ENCODE peak calls at places on chromosomes 7 and 10, in four cellular contexts. F, D, G and H are unnamed samples.

GRCh38 chr10:125629758-125630376 is 53.1 kb downstream of the TEX36 start:
- DNase-seq in D (peak; percentile 10), F (no peak), G (no peak), H (no peak)

GRCh38 chr7:20722941-20723340 is 63.7 kb downstream of the SP8 start:
- DNase-seq in F (no peak), G (no peak), D (no peak), H (no peak)

GRCh38 chr10:107085661-107086525 is 78.6 kb downstream of the SORCS1 start:
- DNase-seq in D (no peak), F (no peak), G (no peak), H (no peak)

GRCh38 chr7:152860302-152860701 is 100.8 kb downstream of the ACTR3B start:
- DNase-seq in G (no peak), F (no peak), D (no peak), H (peak; percentile 42)

GRCh38 chr10:80464557-80465466 is 10.7 kb downstream of the TSPAN14 start:
- DNase-seq in G (no peak), F (no peak), D (no peak), H (peak; percentile 56)

GRCh38 chr10:86969421-86970041 is 1.2 kb downstream of the ADIRF start:
- DNase-seq in D (peak; percentile 75), F (no peak), G (no peak), H (no peak)

GRCh38 chr7:100089458-100090201 is 861 bp downstream of the COPS6 start:
- DNase-seq in G (no peak), D (peak; percentile 58), F (no peak), H (no peak)

GRCh38 chr10:87700031-87700796 is 40.5 kb downstream of the PAPSS2 start:
- DNase-seq in D (no peak), F (no peak), G (no peak), H (no peak)

GRCh38 chr10:33142290-33142689 is 184.3 kb upstream of the ITGB1 start:
- DNase-seq in G (no peak), F (no peak), D (no peak), H (no peak)

GRCh38 chr7:16695621-16696237 is 49.7 kb downstream of the BZW2 start:
- DNase-seq in G (no peak), D (peak; percentile 61), F (no peak), H (no peak)

GRCh38 chr7:148858489-148858888 is 25.6 kb downstream of the EZH2 start:
- DNase-seq in G (no peak), F (no peak), D (no peak), H (no peak)

GRCh38 chr7:29917583-29917982 is 72.0 kb downstream of the SCRN1 start:
- DNase-seq in F (no peak), D (no peak), G (no peak), H (no peak)

GRCh38 chr7:77335581-77335980 is 80.6 kb downstream of the GSAP start:
- DNase-seq in D (no peak), F (no peak), G (no peak), H (no peak)

GRCh38 chr10:124495176-124495575 is 33.6 kb downstream of the LHPP start:
- DNase-seq in G (no peak), D (no peak), F (no peak), H (no peak)

GRCh38 chr7:12732428-12732827 is 45.0 kb downstream of the ARL4A start:
- DNase-seq in D (no peak), G (no peak), F (no peak), H (no peak)

GRCh38 chr7:128810473-128810872 is 18.7 kb downstream of the CCDC136 start:
- DNase-seq in F (no peak), D (no peak), G (no peak), H (no peak)

GRCh38 chr10:43263551-43264323 is 3.1 kb downstream of the RASGEF1A start:
- DNase-seq in D (no peak), G (no peak), F (peak; percentile 43), H (no peak)

GRCh38 chr10:26627320-26627719 is 70.2 kb upstream of the PDSS1 start:
- DNase-seq in F (no peak), G (no peak), D (no peak), H (no peak)

GRCh38 chr7:39622609-39623311 is 612 bp upstream of the RALA start:
- DNase-seq in F (no peak), G (no peak), D (no peak), H (no peak)

GRCh38 chr7:51350195-51350896 is 33.7 kb upstream of the COBL start:
- DNase-seq in D (peak; percentile 24), F (no peak), G (no peak), H (no peak)

GRCh38 chr10:103417601-103418000 is 21.2 kb downstream of the PDCD11 start:
- DNase-seq in F (no peak), G (no peak), D (no peak), H (no peak)

GRCh38 chr10:26334932-26335573 is 103.1 kb upstream of the APBB1IP start:
- DNase-seq in D (peak; percentile 50), G (peak; percentile 58), F (peak; percentile 52), H (peak; percentile 63)

GRCh38 chr7:38813797-38814196 is 95.2 kb downstream of the VPS41 start:
- DNase-seq in D (no peak), F (no peak), G (no peak), H (no peak)

GRCh38 chr10:50373821-50374501 is 122.6 kb upstream of the ASAH2 start:
- DNase-seq in D (no peak), G (no peak), F (no peak), H (no peak)

GRCh38 chr10:21497177-21497807 is 28.2 kb downstream of the SKIDA1 start:
- DNase-seq in G (no peak), F (peak; percentile 89), D (peak; percentile 84), H (peak; percentile 96)

GRCh38 chr7:85471740-85472139 is 284.9 kb upstream of the SEMA3D start:
- DNase-seq in F (no peak), D (peak; percentile 94), G (no peak), H (no peak)

GRCh38 chr7:97126483-97127171 is 9.1 kb downstream of the SDHAF3 start:
- DNase-seq in G (no peak), D (peak; percentile 64), F (no peak), H (no peak)

GRCh38 chr10:124350806-124351205 is 67.9 kb downstream of the OAT start:
- DNase-seq in G (no peak), F (no peak), D (no peak), H (no peak)

GRCh38 chr10:35575640-35576039 is 29.5 kb upstream of the GJD4 start:
- DNase-seq in G (no peak), F (no peak), D (no peak), H (no peak)

GRCh38 chr7:151672706-151673105 is 153.0 kb upstream of the RHEB start:
- DNase-seq in F (no peak), G (no peak), D (peak; percentile 47), H (no peak)

GRCh38 chr7:150988230-150989226 is 2.3 kb upstream of the NOS3 start:
- DNase-seq in F (peak; percentile 71), G (peak; percentile 58), D (peak; percentile 59), H (no peak)

GRCh38 chr10:614772-615582 is 74.5 kb downstream of the DIP2C start:
- DNase-seq in D (no peak), G (no peak), F (no peak), H (no peak)

GRCh38 chr10:615583-616152 is 73.8 kb downstream of the DIP2C start:
- DNase-seq in F (no peak), G (no peak), D (peak; percentile 96), H (no peak)

GRCh38 chr10:613661-614340 is 75.7 kb downstream of the DIP2C start:
- DNase-seq in G (no peak), F (no peak), D (no peak), H (no peak)

GRCh38 chr10:613217-613616 is 76.3 kb downstream of the DIP2C start:
- DNase-seq in D (no peak), F (no peak), G (no peak), H (no peak)

DNA sequence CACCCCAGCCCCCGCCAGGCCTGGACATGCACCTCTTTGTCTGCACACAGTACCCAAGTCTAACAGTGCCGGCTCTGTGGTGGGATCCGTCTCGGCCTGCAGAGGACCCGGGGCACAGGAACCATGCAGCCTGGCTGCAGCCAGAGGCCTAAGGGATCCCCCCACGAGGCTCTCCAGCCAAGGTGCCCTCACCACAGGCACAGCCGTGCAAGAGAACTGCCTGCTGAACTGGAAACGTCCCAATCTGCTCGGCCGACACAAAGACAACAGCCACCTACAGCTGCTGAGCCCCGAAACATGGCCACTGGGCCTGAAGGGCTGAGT is 75.2 kb downstream of the DIP2C start:
- DNase-seq in D (no peak), G (no peak), F (no peak), H (peak; percentile 68)
- H3K4me1 ChIP-seq in D (peaks cover 32% of the 10 kb centered on the region), G (no peaks in the 10 kb centered on the region), F (peaks cover 35% of the 10 kb centered on the region), H (peaks cover 36% of the 10 kb centered on the region)

GRCh38 chr7:131031100-131031868 is 296.4 kb upstream of the MKLN1 start:
- DNase-seq in F (no peak), G (no peak), D (no peak), H (no peak)
- H3K4me1 ChIP-seq in F (peaks cover 20% of the 10 kb centered on the region), G (peaks cover 64% of the 10 kb centered on the region), D (peaks cover 4% of the 10 kb centered on the region), H (peaks cover 77% of the 10 kb centered on the region)

GRCh38 chr10:14658331-14659122 is 116.2 kb downstream of the FAM107B start:
- DNase-seq in D (peak; percentile 96), F (no peak), G (no peak), H (no peak)
- H3K4me1 ChIP-seq in D (peaks cover 4% of the 10 kb centered on the region), F (peaks cover 10% of the 10 kb centered on the region), G (peaks cover 21% of the 10 kb centered on the region), H (peaks cover 5% of the 10 kb centered on the region)

GRCh38 chr7:2774935-2775334 is 69.2 kb downstream of the GNA12 start:
- DNase-seq in D (no peak), G (no peak), F (no peak), H (no peak)
- H3K4me1 ChIP-seq in D (no peaks in the 10 kb centered on the region), G (no peaks in the 10 kb centered on the region), F (no peaks in the 10 kb centered on the region), H (no peaks in the 10 kb centered on the region)

GRCh38 chr10:71968553-71969474 is 4.6 kb downstream of the CHST3 start:
- DNase-seq in F (no peak), G (no peak), D (peak; percentile 54), H (no peak)
- H3K4me1 ChIP-seq in F (peaks cover 34% of the 10 kb centered on the region), G (peaks cover 5% of the 10 kb centered on the region), D (peaks cover 60% of the 10 kb centered on the region), H (peaks cover 35% of the 10 kb centered on the region)